ENCODE peak calls at places on chromosomes 12 and 14, in ten cellular contexts. I, F, O, M, R, U, Z, S, D and B are unnamed samples.

GRCh38 chr12:122182887-122183587 is at the start of gene LRRC43:
- DNase-seq in I (peak), F (no peak), O (no peak), M (no peak), R (peak), U (peak), Z (no peak), S (no peak), D (no peak), B (no peak)

GRCh38 chr12:53578783-53579182 is 47.4 kb downstream of the ATF7 start:
- DNase-seq in I (no peak), F (no peak), O (no peak), M (no peak), R (no peak), U (peak), Z (no peak), S (no peak), D (no peak), B (no peak)

GRCh38 chr12:93184664-93185368 is 192.9 kb upstream of the NUDT4 start:
- DNase-seq in I (no peak), F (no peak), O (no peak), M (no peak), R (no peak), U (no peak), Z (no peak), S (no peak), D (no peak), B (no peak)

GRCh38 chr12:121933522-121934317 is 15.3 kb downstream of the CFAP251 start:
- DNase-seq in I (no peak), F (no peak), O (no peak), M (no peak), R (peak), U (peak), Z (no peak), S (no peak), D (no peak), B (no peak)

GRCh38 chr12:75913502-75914110 is 118.0 kb downstream of the PHLDA1 start:
- DNase-seq in I (no peak), F (no peak), O (no peak), M (no peak), R (no peak), U (no peak), Z (no peak), S (no peak), D (no peak), B (no peak)

GRCh38 chr12:65532162-65532561 is 253.7 kb downstream of the MSRB3 start:
- DNase-seq in I (no peak), F (no peak), O (no peak), M (no peak), R (no peak), U (no peak), Z (no peak), S (no peak), D (no peak), B (no peak)

GRCh38 chr14:92266216-92266615 is 56.7 kb upstream of the SLC24A4 start:
- DNase-seq in I (no peak), F (no peak), O (no peak), M (no peak), R (no peak), U (no peak), Z (no peak), S (no peak), D (no peak), B (no peak)

GRCh38 chr12:104582739-104583138 is 126.0 kb downstream of the CHST11 start:
- DNase-seq in I (no peak), F (no peak), O (no peak), M (no peak), R (no peak), U (no peak), Z (no peak), S (peak), D (no peak), B (no peak)

GRCh38 chr14:105439710-105440553 is 20.3 kb downstream of the MTA1 start:
- DNase-seq in I (no peak), F (no peak), O (no peak), M (no peak), R (no peak), U (no peak), Z (no peak), S (no peak), D (no peak), B (peak)

GRCh38 chr14:88937706-88938105 is 113.3 kb downstream of the TTC8 start:
- DNase-seq in I (no peak), F (no peak), O (no peak), M (no peak), R (no peak), U (no peak), Z (no peak), S (no peak), D (no peak), B (no peak)

GRCh38 chr12:47755655-47756562 is 2.8 kb downstream of the RAPGEF3 start:
- DNase-seq in I (peak), F (no peak), O (no peak), M (no peak), R (no peak), U (no peak), Z (no peak), S (peak), D (no peak), B (peak)

GRCh38 chr12:94049718-94050117 is 98.7 kb upstream of the PLXNC1 start:
- DNase-seq in I (no peak), F (no peak), O (no peak), M (no peak), R (no peak), U (no peak), Z (no peak), S (no peak), D (no peak), B (no peak)

GRCh38 chr14:99982449-99983250 is 82.6 kb upstream of the EVL start:
- DNase-seq in I (peak), F (no peak), O (peak), M (peak), R (peak), U (peak), Z (peak), S (peak), D (peak), B (peak)